ENCODE peak calls at places on chromosomes 3 and 15, in eight cellular contexts. F, H, B, K, W, L, C and R are unnamed samples.

GRCh38 chr15:33022629-33023028 is 171.9 kb downstream of the FMN1 start:
- DNase-seq in F (peak), H (peak), B (peak), K (no peak), W (no peak), L (peak), C (peak), R (no peak)

GRCh38 chr3:55524565-55525244 is 37.6 kb upstream of the WNT5A start:
- DNase-seq in F (peak), H (no peak), B (peak), K (no peak), W (no peak), L (no peak), C (no peak), R (no peak)

GRCh38 chr3:149736180-149737100 is 15.8 kb downstream of the COMMD2 start:
- DNase-seq in F (peak), H (no peak), B (no peak), K (no peak), W (no peak), L (no peak), C (no peak), R (no peak)

GRCh38 chr15:64731807-64732151 is 43.6 kb downstream of the RBPMS2 start:
- DNase-seq in F (no peak), H (no peak), B (no peak), K (no peak), W (no peak), L (no peak), C (no peak), R (no peak)

GRCh38 chr3:170977911-170978310 is 48.6 kb downstream of the SLC2A2 start:
- DNase-seq in F (no peak), H (no peak), B (peak), K (no peak), W (no peak), L (no peak), C (no peak), R (no peak)

GRCh38 chr3:21902956-21903355 is 151.9 kb upstream of the ZNF385D start:
- DNase-seq in F (no peak), H (no peak), B (no peak), K (no peak), W (no peak), L (no peak), C (no peak), R (no peak)

GRCh38 chr15:26773485-26773877 is 615 bp upstream of the GABRB3 start:
- DNase-seq in F (no peak), H (no peak), B (no peak), K (no peak), W (no peak), L (peak), C (no peak), R (no peak)

GRCh38 chr3:58009026-58009748 is 965 bp downstream of the FLNB start:
- DNase-seq in F (peak), H (no peak), B (no peak), K (no peak), W (peak), L (no peak), C (no peak), R (peak)

GRCh38 chr15:46365612-46366011 is 730.8 kb downstream of the SQOR start:
- DNase-seq in F (no peak), H (no peak), B (peak), K (peak), W (no peak), L (no peak), C (no peak), R (no peak)

GRCh38 chr15:38252481-38253311 is at the start of gene SPRED1:
- DNase-seq in F (peak), H (peak), B (no peak), K (no peak), W (peak), L (peak), C (no peak), R (peak)

GRCh38 chr15:88636039-88636438 is 2.8 kb upstream of the ISG20 start:
- DNase-seq in F (no peak), H (no peak), B (no peak), K (no peak), W (no peak), L (no peak), C (no peak), R (no peak)

GRCh38 chr3:31066999-31067398 is 172.5 kb upstream of the GADL1 start:
- DNase-seq in F (peak), H (no peak), B (peak), K (no peak), W (no peak), L (peak), C (peak), R (no peak)

GRCh38 chr15:23416349-23417276 is 30.4 kb downstream of the GOLGA6L2 start:
- DNase-seq in F (no peak), H (no peak), B (no peak), K (no peak), W (no peak), L (peak), C (no peak), R (no peak)

GRCh38 chr15:67836477-67836876 is 3.4 kb downstream of the RNU6-1 start:
- DNase-seq in F (no peak), H (no peak), B (no peak), K (no peak), W (no peak), L (no peak), C (no peak), R (peak)

GRCh38 chr3:48470286-48470685 is 23.7 kb downstream of the ATRIP start:
- DNase-seq in F (no peak), H (no peak), B (no peak), K (no peak), W (no peak), L (no peak), C (no peak), R (no peak)

GRCh38 chr15:66815322-66815721 is 113.3 kb downstream of the SMAD6 start:
- DNase-seq in F (peak), H (no peak), B (peak), K (no peak), W (no peak), L (no peak), C (peak), R (no peak)

GRCh38 chr3:138890555-138891187 is 55.9 kb upstream of the PIK3CB start:
- DNase-seq in F (no peak), H (no peak), B (no peak), K (no peak), W (no peak), L (no peak), C (no peak), R (no peak)

GRCh38 chr3:65126527-65127440 is 439.0 kb upstream of the ADAMTS9 start:
- DNase-seq in F (peak), H (no peak), B (peak), K (no peak), W (no peak), L (no peak), C (no peak), R (no peak)

GRCh38 chr15:50209804-50210203 is 27.8 kb downstream of the SLC27A2 start:
- DNase-seq in F (no peak), H (no peak), B (no peak), K (no peak), W (no peak), L (no peak), C (no peak), R (no peak)

GRCh38 chr15:67755264-67755663 is 70.0 kb upstream of the SKOR1 start:
- DNase-seq in F (no peak), H (no peak), B (no peak), K (no peak), W (no peak), L (no peak), C (no peak), R (no peak)

GRCh38 chr3:172224560-172225214 is 185.3 kb downstream of the FNDC3B start:
- DNase-seq in F (no peak), H (no peak), B (no peak), K (no peak), W (no peak), L (peak), C (no peak), R (no peak)

GRCh38 chr3:169195672-169196071 is 467.8 kb downstream of the MECOM start:
- DNase-seq in F (no peak), H (no peak), B (no peak), K (no peak), W (no peak), L (no peak), C (no peak), R (no peak)

GRCh38 chr3:30343861-30344260 is 262.5 kb upstream of the TGFBR2 start:
- DNase-seq in F (no peak), H (no peak), B (no peak), K (no peak), W (no peak), L (no peak), C (no peak), R (no peak)

GRCh38 chr15:96514607-96515285 is 184.2 kb downstream of the NR2F2 start:
- DNase-seq in F (no peak), H (no peak), B (no peak), K (no peak), W (no peak), L (no peak), C (no peak), R (no peak)

GRCh38 chr3:44028-44676 is 152.4 kb upstream of the CHL1 start:
- DNase-seq in F (no peak), H (no peak), B (no peak), K (no peak), W (no peak), L (no peak), C (no peak), R (no peak)

GRCh38 chr3:172201136-172201989 is 162.0 kb downstream of the FNDC3B start:
- DNase-seq in F (peak), H (peak), B (peak), K (no peak), W (no peak), L (no peak), C (peak), R (peak)

GRCh38 chr15:90145259-90145658 is 43.0 kb upstream of the IDH2 start:
- DNase-seq in F (no peak), H (no peak), B (no peak), K (no peak), W (no peak), L (no peak), C (no peak), R (no peak)

GRCh38 chr15:21269121-21269520 is 171.2 kb downstream of the POTEB3 start:
- DNase-seq in F (no peak), H (no peak), B (no peak), K (no peak), W (no peak), L (no peak), C (no peak), R (no peak)

GRCh38 chr15:33722005-33722672 is 246.2 kb upstream of the CHRM5 start:
- DNase-seq in F (peak), H (no peak), B (no peak), K (no peak), W (no peak), L (no peak), C (no peak), R (peak)

GRCh38 chr3:129413687-129414506 is 14.5 kb downstream of the EFCAB12 start:
- DNase-seq in F (peak), H (no peak), B (peak), K (no peak), W (no peak), L (no peak), C (no peak), R (peak)

GRCh38 chr15:68204776-68205557 is at the start of gene CALML4:
- DNase-seq in F (no peak), H (peak), B (no peak), K (no peak), W (no peak), L (no peak), C (peak), R (no peak)

GRCh38 chr3:54853573-54854404 is 74.1 kb downstream of the LRTM1 start:
- DNase-seq in F (peak), H (peak), B (no peak), K (peak), W (peak), L (peak), C (peak), R (peak)

GRCh38 chr15:82132742-82133141 is 86.9 kb upstream of the MEX3B start:
- DNase-seq in F (peak), H (no peak), B (peak), K (no peak), W (no peak), L (no peak), C (no peak), R (no peak)

GRCh38 chr3:69420781-69421520 is 35.1 kb upstream of the FRMD4B start:
- DNase-seq in F (no peak), H (no peak), B (no peak), K (no peak), W (no peak), L (no peak), C (peak), R (no peak)

GRCh38 chr3:2156244-2156847 is 57.7 kb downstream of the CNTN4 start:
- DNase-seq in F (no peak), H (no peak), B (no peak), K (no peak), W (no peak), L (peak), C (no peak), R (peak)

GRCh38 chr3:197487911-197488391 is 67.8 kb downstream of the BDH1 start:
- DNase-seq in F (peak), H (peak), B (peak), K (peak), W (no peak), L (no peak), C (peak), R (no peak)